ENCODE peak calls at places on chromosomes 11 and 22, in seven cellular contexts. One of them, this sample, is unnamed.

GRCh38 chr11:1153951-1154487 is 3.7 kb upstream of the MUC5AC start:
- DNase-seq in activated T-cell treated with anti-CD3 and anti-CD28 coated beads for 1 hour: no peak
- DNase-seq in T follicular helper cell: no peak
- DNase-seq in Ammon's horn: no peak
- DNase-seq in activated T-helper 1 cell treated with anti-CD3 and anti-CD28 coated beads, Interleukin-2, amount 50 U/mL, for 16 hours: no peak
- DNase-seq in PC-9: peak
- DNase-seq in CD8-positive, alpha-beta T cell: no peak
- DNase-seq in this sample: peak

GRCh38 chr11:10309163-10310093 is 4.6 kb downstream of the ADM start:
- DNase-seq in PC-9: peak
- DNase-seq in CD8-positive, alpha-beta T cell: no peak
- DNase-seq in T follicular helper cell: no peak
- DNase-seq in activated T-cell treated with anti-CD3 and anti-CD28 coated beads for 1 hour: no peak
- DNase-seq in Ammon's horn: no peak
- DNase-seq in activated T-helper 1 cell treated with anti-CD3 and anti-CD28 coated beads, Interleukin-2, amount 50 U/mL, for 16 hours: no peak
- DNase-seq in this sample: peak

GRCh38 chr22:49332691-49333090 is 495.0 kb downstream of the BRD1 start:
- DNase-seq in T follicular helper cell: no peak
- DNase-seq in CD8-positive, alpha-beta T cell: no peak
- DNase-seq in Ammon's horn: no peak
- DNase-seq in activated T-cell treated with anti-CD3 and anti-CD28 coated beads for 1 hour: no peak
- DNase-seq in activated T-helper 1 cell treated with anti-CD3 and anti-CD28 coated beads, Interleukin-2, amount 50 U/mL, for 16 hours: no peak
- DNase-seq in PC-9: no peak
- DNase-seq in this sample: no peak

GRCh38 chr22:49979587-49980264 is 19.2 kb downstream of the PIM3 start:
- DNase-seq in PC-9: no peak
- DNase-seq in activated T-helper 1 cell treated with anti-CD3 and anti-CD28 coated beads, Interleukin-2, amount 50 U/mL, for 16 hours: no peak
- DNase-seq in Ammon's horn: peak
- DNase-seq in CD8-positive, alpha-beta T cell: no peak
- DNase-seq in T follicular helper cell: no peak
- DNase-seq in activated T-cell treated with anti-CD3 and anti-CD28 coated beads for 1 hour: no peak
- DNase-seq in this sample: peak

GRCh38 chr11:61362542-61362875 is 335 bp downstream of the TMEM138 start:
- DNase-seq in Ammon's horn: peak
- DNase-seq in activated T-cell treated with anti-CD3 and anti-CD28 coated beads for 1 hour: peak
- DNase-seq in CD8-positive, alpha-beta T cell: peak
- DNase-seq in activated T-helper 1 cell treated with anti-CD3 and anti-CD28 coated beads, Interleukin-2, amount 50 U/mL, for 16 hours: peak
- DNase-seq in PC-9: peak
- DNase-seq in T follicular helper cell: peak
- DNase-seq in this sample: peak

GRCh38 chr22:17095538-17095937 is 10.7 kb downstream of the IL17RA start:
- DNase-seq in activated T-cell treated with anti-CD3 and anti-CD28 coated beads for 1 hour: no peak
- DNase-seq in T follicular helper cell: no peak
- DNase-seq in CD8-positive, alpha-beta T cell: no peak
- DNase-seq in PC-9: no peak
- DNase-seq in Ammon's horn: no peak
- DNase-seq in activated T-helper 1 cell treated with anti-CD3 and anti-CD28 coated beads, Interleukin-2, amount 50 U/mL, for 16 hours: no peak
- DNase-seq in this sample: no peak

GRCh38 chr22:26923498-26923897 is 266.1 kb downstream of the MIAT start:
- DNase-seq in CD8-positive, alpha-beta T cell: no peak
- DNase-seq in activated T-cell treated with anti-CD3 and anti-CD28 coated beads for 1 hour: no peak
- DNase-seq in Ammon's horn: no peak
- DNase-seq in T follicular helper cell: no peak
- DNase-seq in PC-9: no peak
- DNase-seq in activated T-helper 1 cell treated with anti-CD3 and anti-CD28 coated beads, Interleukin-2, amount 50 U/mL, for 16 hours: no peak
- DNase-seq in this sample: no peak

GRCh38 chr11:114257621-114258558 is 38.3 kb upstream of the NNMT start:
- DNase-seq in CD8-positive, alpha-beta T cell: no peak
- DNase-seq in activated T-cell treated with anti-CD3 and anti-CD28 coated beads for 1 hour: no peak
- DNase-seq in Ammon's horn: peak
- DNase-seq in T follicular helper cell: no peak
- DNase-seq in PC-9: no peak
- DNase-seq in activated T-helper 1 cell treated with anti-CD3 and anti-CD28 coated beads, Interleukin-2, amount 50 U/mL, for 16 hours: no peak
- DNase-seq in this sample: peak

GRCh38 chr22:38862375-38863329 is 9.4 kb downstream of the CBX6 start:
- DNase-seq in PC-9: no peak
- DNase-seq in Ammon's horn: peak
- DNase-seq in activated T-helper 1 cell treated with anti-CD3 and anti-CD28 coated beads, Interleukin-2, amount 50 U/mL, for 16 hours: no peak
- DNase-seq in CD8-positive, alpha-beta T cell: no peak
- DNase-seq in activated T-cell treated with anti-CD3 and anti-CD28 coated beads for 1 hour: no peak
- DNase-seq in T follicular helper cell: no peak
- DNase-seq in this sample: peak

GRCh38 chr11:129283141-129283540 is 91.0 kb upstream of the ARHGAP32 start:
- DNase-seq in PC-9: peak
- DNase-seq in activated T-helper 1 cell treated with anti-CD3 and anti-CD28 coated beads, Interleukin-2, amount 50 U/mL, for 16 hours: no peak
- DNase-seq in CD8-positive, alpha-beta T cell: no peak
- DNase-seq in Ammon's horn: no peak
- DNase-seq in activated T-cell treated with anti-CD3 and anti-CD28 coated beads for 1 hour: no peak
- DNase-seq in T follicular helper cell: no peak
- DNase-seq in this sample: no peak

GRCh38 chr11:112455791-112456190 is 195.1 kb upstream of the PLET1 start:
- DNase-seq in activated T-helper 1 cell treated with anti-CD3 and anti-CD28 coated beads, Interleukin-2, amount 50 U/mL, for 16 hours: no peak
- DNase-seq in PC-9: no peak
- DNase-seq in activated T-cell treated with anti-CD3 and anti-CD28 coated beads for 1 hour: no peak
- DNase-seq in CD8-positive, alpha-beta T cell: no peak
- DNase-seq in Ammon's horn: no peak
- DNase-seq in T follicular helper cell: no peak
- DNase-seq in this sample: peak

GRCh38 chr11:7637447-7638157 is 35.7 kb downstream of the CYB5R2 start:
- DNase-seq in T follicular helper cell: no peak
- DNase-seq in PC-9: no peak
- DNase-seq in CD8-positive, alpha-beta T cell: no peak
- DNase-seq in activated T-cell treated with anti-CD3 and anti-CD28 coated beads for 1 hour: no peak
- DNase-seq in activated T-helper 1 cell treated with anti-CD3 and anti-CD28 coated beads, Interleukin-2, amount 50 U/mL, for 16 hours: no peak
- DNase-seq in Ammon's horn: no peak
- DNase-seq in this sample: peak

This sample was measured in fibroblast of pulmonary artery.